ENCODE peak calls at places on chromosome X, in eight cellular contexts. One of them, this sample, is unnamed.

GRCh38 chrX:107711521-107712041 is 64.0 kb downstream of the TSC22D3 start:
- DNase-seq in right cardiac atrium: no peak
- DNase-seq in heart right ventricle: no peak
- DNase-seq in OCI-LY7: no peak
- DNase-seq in CD8-positive, alpha-beta T cell: no peak
- DNase-seq in mucosa of descending colon: no peak
- DNase-seq in bronchial epithelial cell: no peak
- DNase-seq in uterus: no peak
- DNase-seq in this sample: no peak

GRCh38 chrX:13380230-13380629 is 60.4 kb upstream of the ATXN3L start:
- DNase-seq in right cardiac atrium: no peak
- DNase-seq in heart right ventricle: no peak
- DNase-seq in OCI-LY7: no peak
- DNase-seq in CD8-positive, alpha-beta T cell: no peak
- DNase-seq in mucosa of descending colon: no peak
- DNase-seq in bronchial epithelial cell: peak; percentile 89
- DNase-seq in uterus: no peak
- DNase-seq in this sample: no peak

GRCh38 chrX:150848914-150849365 is 49.5 kb downstream of the CD99L2 start:
- DNase-seq in right cardiac atrium: no peak
- DNase-seq in heart right ventricle: no peak
- DNase-seq in OCI-LY7: no peak
- DNase-seq in CD8-positive, alpha-beta T cell: no peak
- DNase-seq in mucosa of descending colon: no peak
- DNase-seq in bronchial epithelial cell: peak; percentile 96
- DNase-seq in uterus: no peak
- DNase-seq in this sample: no peak

GRCh38 chrX:56281789-56282188 is 49.6 kb downstream of the KLF8 start:
- DNase-seq in right cardiac atrium: no peak
- DNase-seq in heart right ventricle: no peak
- DNase-seq in OCI-LY7: peak; percentile 23
- DNase-seq in CD8-positive, alpha-beta T cell: no peak
- DNase-seq in mucosa of descending colon: no peak
- DNase-seq in bronchial epithelial cell: peak; percentile 15
- DNase-seq in uterus: no peak
- DNase-seq in this sample: peak; percentile 68

GRCh38 chrX:9885150-9885549 is 82.0 kb upstream of the CLDN34 start:
- DNase-seq in right cardiac atrium: peak; percentile 82
- DNase-seq in heart right ventricle: peak; percentile 46
- DNase-seq in OCI-LY7: peak; percentile 44
- DNase-seq in CD8-positive, alpha-beta T cell: no peak
- DNase-seq in mucosa of descending colon: no peak
- DNase-seq in bronchial epithelial cell: peak; percentile 48
- DNase-seq in uterus: no peak
- DNase-seq in this sample: peak; percentile 43

GRCh38 chrX:135094726-135095125 is 25.6 kb downstream of the ETDB start:
- DNase-seq in right cardiac atrium: no peak
- DNase-seq in heart right ventricle: no peak
- DNase-seq in OCI-LY7: no peak
- DNase-seq in CD8-positive, alpha-beta T cell: no peak
- DNase-seq in mucosa of descending colon: no peak
- DNase-seq in bronchial epithelial cell: no peak
- DNase-seq in uterus: no peak
- DNase-seq in this sample: no peak

GRCh38 chrX:2928583-2929434 is at the start of gene ARSD:
- DNase-seq in right cardiac atrium: peak; percentile 97
- DNase-seq in heart right ventricle: peak; percentile 89
- DNase-seq in OCI-LY7: no peak
- DNase-seq in CD8-positive, alpha-beta T cell: peak; percentile 57
- DNase-seq in mucosa of descending colon: peak; percentile 98
- DNase-seq in bronchial epithelial cell: peak; percentile 64
- DNase-seq in uterus: peak; percentile 91
- DNase-seq in this sample: no peak

GRCh38 chrX:75547783-75548182 is 24.9 kb upstream of the ZDHHC15 start:
- DNase-seq in right cardiac atrium: peak; percentile 76
- DNase-seq in heart right ventricle: peak; percentile 31
- DNase-seq in OCI-LY7: no peak
- DNase-seq in CD8-positive, alpha-beta T cell: no peak
- DNase-seq in mucosa of descending colon: no peak
- DNase-seq in bronchial epithelial cell: peak; percentile 0
- DNase-seq in uterus: no peak
- DNase-seq in this sample: no peak

GRCh38 chrX:67614414-67614813 is 70.6 kb downstream of the AR start:
- DNase-seq in right cardiac atrium: no peak
- DNase-seq in heart right ventricle: no peak
- DNase-seq in OCI-LY7: no peak
- DNase-seq in CD8-positive, alpha-beta T cell: no peak
- DNase-seq in mucosa of descending colon: no peak
- DNase-seq in bronchial epithelial cell: peak; percentile 73
- DNase-seq in uterus: no peak
- DNase-seq in this sample: no peak

GRCh38 chrX:925652-926061 is 286.8 kb downstream of the CRLF2 start:
- DNase-seq in right cardiac atrium: no peak
- DNase-seq in heart right ventricle: no peak
- DNase-seq in OCI-LY7: no peak
- DNase-seq in CD8-positive, alpha-beta T cell: no peak
- DNase-seq in mucosa of descending colon: no peak
- DNase-seq in bronchial epithelial cell: no peak
- DNase-seq in uterus: no peak
- DNase-seq in this sample: no peak

GRCh38 chrX:7330551-7330950 is 182.6 kb upstream of the PUDP start:
- DNase-seq in right cardiac atrium: no peak
- DNase-seq in heart right ventricle: no peak
- DNase-seq in OCI-LY7: no peak
- DNase-seq in CD8-positive, alpha-beta T cell: no peak
- DNase-seq in mucosa of descending colon: no peak
- DNase-seq in bronchial epithelial cell: no peak
- DNase-seq in uterus: no peak
- DNase-seq in this sample: no peak

GRCh38 chrX:14027031-14027430 is 2.7 kb downstream of the GEMIN8 start:
- DNase-seq in right cardiac atrium: peak; percentile 65
- DNase-seq in heart right ventricle: peak; percentile 20
- DNase-seq in OCI-LY7: peak; percentile 45
- DNase-seq in CD8-positive, alpha-beta T cell: peak; percentile 29
- DNase-seq in mucosa of descending colon: no peak
- DNase-seq in bronchial epithelial cell: peak; percentile 49
- DNase-seq in uterus: no peak
- DNase-seq in this sample: no peak

GRCh38 chrX:110036162-110037033 is 33.5 kb downstream of the TMEM164 start:
- DNase-seq in right cardiac atrium: no peak
- DNase-seq in heart right ventricle: no peak
- DNase-seq in OCI-LY7: no peak
- DNase-seq in CD8-positive, alpha-beta T cell: no peak
- DNase-seq in mucosa of descending colon: no peak
- DNase-seq in bronchial epithelial cell: no peak
- DNase-seq in uterus: no peak
- DNase-seq in this sample: no peak

GRCh38 chrX:96004386-96004785 is 680.3 kb upstream of the DIAPH2 start:
- DNase-seq in right cardiac atrium: no peak
- DNase-seq in heart right ventricle: no peak
- DNase-seq in OCI-LY7: no peak
- DNase-seq in CD8-positive, alpha-beta T cell: no peak
- DNase-seq in mucosa of descending colon: no peak
- DNase-seq in bronchial epithelial cell: peak; percentile 84
- DNase-seq in uterus: no peak
- DNase-seq in this sample: no peak

GRCh38 chrX:148600131-148600530 is 99.7 kb downstream of the AFF2 start:
- DNase-seq in right cardiac atrium: no peak
- DNase-seq in heart right ventricle: no peak
- DNase-seq in OCI-LY7: no peak
- DNase-seq in CD8-positive, alpha-beta T cell: no peak
- DNase-seq in mucosa of descending colon: no peak
- DNase-seq in bronchial epithelial cell: no peak
- DNase-seq in uterus: no peak
- DNase-seq in this sample: no peak

GRCh38 chrX:111244238-111244750 is 26.0 kb downstream of the CAPN6 start:
- DNase-seq in right cardiac atrium: no peak
- DNase-seq in heart right ventricle: no peak
- DNase-seq in OCI-LY7: peak; percentile 1
- DNase-seq in CD8-positive, alpha-beta T cell: no peak
- DNase-seq in mucosa of descending colon: no peak
- DNase-seq in bronchial epithelial cell: peak; percentile 20
- DNase-seq in uterus: no peak
- DNase-seq in this sample: peak; percentile 21

GRCh38 chrX:125895518-125895917 is 270.6 kb downstream of the DCAF12L2 start:
- DNase-seq in right cardiac atrium: no peak
- DNase-seq in heart right ventricle: no peak
- DNase-seq in OCI-LY7: no peak
- DNase-seq in CD8-positive, alpha-beta T cell: no peak
- DNase-seq in mucosa of descending colon: no peak
- DNase-seq in bronchial epithelial cell: no peak
- DNase-seq in uterus: no peak
- DNase-seq in this sample: no peak

GRCh38 chrX:6226053-6226645 is 2.5 kb downstream of the NLGN4X start:
- DNase-seq in right cardiac atrium: peak; percentile 68
- DNase-seq in heart right ventricle: no peak
- DNase-seq in OCI-LY7: no peak
- DNase-seq in CD8-positive, alpha-beta T cell: no peak
- DNase-seq in mucosa of descending colon: no peak
- DNase-seq in bronchial epithelial cell: no peak
- DNase-seq in uterus: no peak
- DNase-seq in this sample: peak; percentile 27

DNA sequence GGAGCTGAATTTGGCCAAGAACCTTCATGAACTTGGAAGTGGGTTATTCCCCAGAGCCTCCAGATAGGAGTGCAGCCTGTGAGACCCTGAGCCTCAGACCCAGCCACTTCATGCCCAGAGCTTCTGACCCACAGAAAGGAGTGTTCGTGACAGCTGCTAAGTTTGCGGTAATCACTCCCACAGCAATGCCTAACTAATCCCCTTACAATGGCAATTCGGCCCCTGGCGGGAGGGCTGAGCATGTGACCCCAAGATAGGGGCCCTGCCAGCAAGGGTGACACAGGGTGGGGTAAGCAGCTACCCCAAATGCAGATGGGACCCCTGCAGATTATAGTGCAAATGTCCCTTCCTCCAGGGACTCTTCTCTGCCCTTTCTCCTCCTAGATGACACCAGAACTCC is 22.5 kb downstream of the PNMA6E start:
- DNase-seq in right cardiac atrium: no peak
- DNase-seq in heart right ventricle: no peak
- DNase-seq in OCI-LY7: no peak
- DNase-seq in CD8-positive, alpha-beta T cell: no peak
- DNase-seq in mucosa of descending colon: no peak
- DNase-seq in bronchial epithelial cell: no peak
- DNase-seq in uterus: no peak
- DNase-seq in this sample: no peak
- H3K4me3 ChIP-seq in right cardiac atrium: no peak overlapping the region
- H3K4me3 ChIP-seq in heart right ventricle: no peak overlapping the region
- H3K4me3 ChIP-seq in OCI-LY7: no peak overlapping the region
- H3K4me3 ChIP-seq in CD8-positive, alpha-beta T cell: no peak overlapping the region
- H3K4me3 ChIP-seq in mucosa of descending colon: no peak overlapping the region
- H3K4me3 ChIP-seq in bronchial epithelial cell: no peak overlapping the region
- H3K4me3 ChIP-seq in uterus: no peak overlapping the region
- H3K4me3 ChIP-seq in this sample: no peak overlapping the region

GRCh38 chrX:133415276-133416105 is at the start of gene GPC4:
- DNase-seq in right cardiac atrium: peak; percentile 86
- DNase-seq in heart right ventricle: peak; percentile 60
- DNase-seq in OCI-LY7: no peak
- DNase-seq in CD8-positive, alpha-beta T cell: no peak
- DNase-seq in mucosa of descending colon: peak; percentile 78
- DNase-seq in bronchial epithelial cell: no peak
- DNase-seq in uterus: peak; percentile 76
- DNase-seq in this sample: peak; percentile 48
- H3K4me3 ChIP-seq in right cardiac atrium: peak within 1 kb of the TSS; percentile 30
- H3K4me3 ChIP-seq in heart right ventricle: peak within 1 kb of the TSS; percentile 61
- H3K4me3 ChIP-seq in OCI-LY7: no peak within 1 kb of the TSS
- H3K4me3 ChIP-seq in CD8-positive, alpha-beta T cell: no peak within 1 kb of the TSS
- H3K4me3 ChIP-seq in mucosa of descending colon: peak within 1 kb of the TSS; percentile 36
- H3K4me3 ChIP-seq in bronchial epithelial cell: peak within 1 kb of the TSS; percentile 49
- H3K4me3 ChIP-seq in uterus: peak within 1 kb of the TSS; percentile 59
- H3K4me3 ChIP-seq in this sample: peak within 1 kb of the TSS; percentile 74

DNA sequence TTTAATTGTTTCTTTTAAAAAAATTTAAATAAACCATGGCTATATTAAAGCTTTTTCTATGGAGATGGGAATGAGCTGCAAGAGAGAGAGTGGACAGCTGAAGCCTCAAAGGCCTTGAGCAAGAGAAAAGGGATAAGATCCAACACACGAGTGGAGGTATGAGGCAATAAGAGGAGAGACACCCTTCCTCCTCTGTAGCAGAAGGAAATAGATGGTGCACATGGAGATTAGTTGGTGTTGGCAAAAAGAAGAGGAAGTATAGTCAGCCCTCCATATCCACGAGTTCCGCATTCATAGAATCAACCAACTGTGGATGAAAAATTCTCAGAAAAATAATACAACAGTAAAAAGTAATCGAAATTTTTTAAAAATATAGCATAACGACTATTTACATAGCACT is 3.2 kb downstream of the CXorf38 start:
- DNase-seq in right cardiac atrium: no peak
- DNase-seq in heart right ventricle: no peak
- DNase-seq in OCI-LY7: peak; percentile 11
- DNase-seq in CD8-positive, alpha-beta T cell: no peak
- DNase-seq in mucosa of descending colon: no peak
- DNase-seq in bronchial epithelial cell: no peak
- DNase-seq in uterus: no peak
- DNase-seq in this sample: no peak
- H3K4me3 ChIP-seq in right cardiac atrium: peak overlapping the region; percentile 69
- H3K4me3 ChIP-seq in heart right ventricle: peak overlapping the region; percentile 38
- H3K4me3 ChIP-seq in OCI-LY7: peak overlapping the region; percentile 75
- H3K4me3 ChIP-seq in CD8-positive, alpha-beta T cell: peak overlapping the region; percentile 72
- H3K4me3 ChIP-seq in mucosa of descending colon: no peak overlapping the region
- H3K4me3 ChIP-seq in bronchial epithelial cell: no peak overlapping the region
- H3K4me3 ChIP-seq in uterus: peak overlapping the region; percentile 33
- H3K4me3 ChIP-seq in this sample: peak overlapping the region; percentile 64

DNA sequence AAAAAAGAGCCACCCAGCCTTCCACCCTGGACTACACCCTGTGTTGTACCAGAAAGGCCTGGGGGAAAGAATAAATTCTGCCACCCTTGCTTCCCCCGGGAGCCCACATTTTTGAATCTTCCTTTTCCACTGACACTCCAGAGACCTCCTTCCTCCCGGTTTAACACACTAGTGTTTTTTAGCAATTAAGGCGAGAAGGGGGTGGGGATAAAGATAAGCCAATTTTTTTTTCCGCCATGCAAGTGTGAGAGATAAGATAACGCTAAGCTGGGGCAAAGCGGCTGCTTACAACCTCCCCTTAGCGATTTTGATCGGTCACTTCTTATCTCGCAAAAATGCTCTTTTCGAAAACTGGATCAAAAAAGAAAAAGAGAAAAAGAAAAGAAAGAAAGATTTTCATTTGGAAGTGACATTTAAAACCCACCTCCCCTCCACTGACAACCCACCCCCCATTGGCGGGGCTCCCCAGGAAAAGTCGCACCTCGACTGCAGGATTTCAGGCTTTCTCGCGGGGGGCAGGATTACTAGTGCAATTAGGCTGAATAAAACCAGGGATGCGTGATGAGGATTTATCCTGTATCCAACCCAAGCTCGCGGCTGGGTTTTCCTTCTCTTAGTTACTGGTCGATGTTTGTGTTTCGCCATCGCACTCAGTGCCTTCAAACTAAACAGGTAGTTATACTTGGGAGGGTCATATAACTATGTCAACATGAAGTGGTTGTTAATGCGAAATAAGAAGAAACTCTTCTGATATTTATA is 6.0 kb upstream of the BCOR start:
- DNase-seq in right cardiac atrium: no peak
- DNase-seq in heart right ventricle: no peak
- DNase-seq in OCI-LY7: no peak
- DNase-seq in CD8-positive, alpha-beta T cell: no peak
- DNase-seq in mucosa of descending colon: no peak
- DNase-seq in bronchial epithelial cell: no peak
- DNase-seq in uterus: no peak
- DNase-seq in this sample: no peak
- H3K4me3 ChIP-seq in right cardiac atrium: no peak overlapping the region
- H3K4me3 ChIP-seq in heart right ventricle: no peak overlapping the region
- H3K4me3 ChIP-seq in OCI-LY7: peak overlapping the region; percentile 76
- H3K4me3 ChIP-seq in CD8-positive, alpha-beta T cell: no peak overlapping the region
- H3K4me3 ChIP-seq in mucosa of descending colon: no peak overlapping the region
- H3K4me3 ChIP-seq in bronchial epithelial cell: no peak overlapping the region
- H3K4me3 ChIP-seq in uterus: no peak overlapping the region
- H3K4me3 ChIP-seq in this sample: no peak overlapping the region